ENCODE peak calls at places on chromosomes 5 and 9, in six cellular contexts. Q is fibroblast of villous mesenchyme, N is ovary, J is astrocyte of the cerebellum, X is AG09309, K is AG04450. R is an unnamed sample.

GRCh38 chr9:119009253-119009652 is 360.0 kb downstream of the BRINP1 start:
- DNase-seq in Q (peak; percentile 38), K (no peak), J (no peak), N (no peak), X (no peak), R (no peak)

GRCh38 chr9:113485761-113486115 is 22.2 kb downstream of the RGS3 start:
- DNase-seq in J (no peak), X (no peak), K (no peak), Q (no peak), N (no peak), R (no peak)

GRCh38 chr5:105952875-105953274 is 1717.9 kb downstream of the EFNA5 start:
- DNase-seq in Q (peak; percentile 52), X (no peak), J (peak; percentile 18), K (no peak), N (no peak), R (no peak)

GRCh38 chr5:175238326-175238725 is 205.7 kb downstream of the DRD1 start:
- DNase-seq in K (no peak), J (no peak), Q (no peak), X (no peak), N (no peak), R (no peak)

GRCh38 chr9:95505072-95505471 is 11.7 kb downstream of the PTCH1 start:
- DNase-seq in Q (no peak), X (no peak), K (no peak), N (no peak), J (no peak), R (no peak)

GRCh38 chr5:16628376-16628775 is 11.6 kb upstream of the RETREG1 start:
- DNase-seq in K (no peak), X (no peak), N (no peak), J (no peak), Q (peak; percentile 6), R (no peak)

GRCh38 chr5:168106008-168106761 is 185.3 kb upstream of the WWC1 start:
- DNase-seq in N (no peak), X (peak; percentile 80), Q (peak; percentile 18), J (no peak), K (no peak), R (peak; percentile 87)

GRCh38 chr9:115305543-115305942 is 187.6 kb upstream of the TNC start:
- DNase-seq in X (no peak), J (no peak), Q (no peak), N (no peak), K (no peak), R (no peak)

GRCh38 chr5:10557747-10558295 is 6.0 kb upstream of the ANKRD33B start:
- DNase-seq in K (no peak), X (no peak), N (no peak), J (no peak), Q (no peak), R (no peak)

GRCh38 chr9:122797316-122798033 is 2.4 kb upstream of the OR1K1 start:
- DNase-seq in N (no peak), K (no peak), Q (no peak), J (no peak), X (no peak), R (no peak)

GRCh38 chr5:78387468-78388153 is 27.2 kb downstream of the SCAMP1 start:
- DNase-seq in Q (no peak), N (no peak), X (no peak), K (no peak), J (no peak), R (no peak)

GRCh38 chr5:32217886-32218396 is 43.8 kb upstream of the GOLPH3 start:
- DNase-seq in X (no peak), J (no peak), K (no peak), N (no peak), Q (peak; percentile 25), R (no peak)

GRCh38 chr9:125145425-125145824 is 2.1 kb upstream of the SCAI start:
- DNase-seq in Q (peak; percentile 48), X (no peak), K (no peak), J (no peak), N (no peak), R (no peak)

GRCh38 chr5:179763215-179763945 is 30.4 kb upstream of the LTC4S start:
- DNase-seq in J (peak; percentile 78), X (peak; percentile 53), Q (peak; percentile 86), N (peak; percentile 55), K (peak; percentile 84), R (peak; percentile 49)

GRCh38 chr9:5629312-5630037 is 568 bp downstream of the RIC1 start:
- DNase-seq in X (no peak), N (no peak), K (no peak), Q (peak; percentile 36), J (no peak), R (no peak)

GRCh38 chr5:27083763-27084420 is 45.5 kb upstream of the CDH9 start:
- DNase-seq in K (no peak), Q (no peak), J (peak; percentile 32), X (no peak), N (no peak), R (no peak)

GRCh38 chr5:169592937-169593650 is 9.5 kb downstream of the SPDL1 start:
- DNase-seq in K (no peak), X (no peak), J (no peak), N (no peak), Q (no peak), R (no peak)

GRCh38 chr5:135544666-135545045 is 8.9 kb upstream of the NEUROG1 start:
- DNase-seq in J (no peak), X (no peak), Q (no peak), N (no peak), K (no peak), R (no peak)

GRCh38 chr9:131013015-131013755 is 4.2 kb downstream of the LAMC3 start:
- DNase-seq in K (no peak), Q (no peak), J (no peak), X (no peak), N (no peak), R (no peak)

GRCh38 chr5:75364571-75365280 is 27.7 kb downstream of the HMGCR start:
- DNase-seq in Q (no peak), K (no peak), N (no peak), X (no peak), J (no peak), R (no peak)

GRCh38 chr9:89609426-89610006 is 4.7 kb downstream of the GADD45G start:
- DNase-seq in Q (no peak), X (no peak), J (no peak), K (no peak), N (no peak), R (no peak)

GRCh38 chr5:81422671-81423070 is 28.7 kb upstream of the ACOT12 start:
- DNase-seq in Q (peak; percentile 93), N (no peak), K (peak; percentile 88), X (peak; percentile 74), J (peak; percentile 66), R (peak; percentile 15)

GRCh38 chr9:132730054-132731033 is 60.1 kb downstream of the GTF3C4 start:
- DNase-seq in K (no peak), J (no peak), N (no peak), Q (no peak), X (no peak), R (no peak)

GRCh38 chr9:37329576-37329975 is 92.9 kb upstream of the GRHPR start:
- DNase-seq in X (no peak), Q (peak; percentile 18), N (no peak), J (no peak), K (no peak), R (no peak)
- H3K4me3 ChIP-seq in X (no peak overlapping the region), Q (no peak overlapping the region), N (no peak overlapping the region), J (no peak overlapping the region), K (no peak overlapping the region), R (no peak overlapping the region)

GRCh38 chr5:176608142-176608705 is 1.7 kb downstream of the GPRIN1 start:
- DNase-seq in Q (no peak), K (no peak), N (no peak), J (no peak), X (no peak), R (no peak)

GRCh38 chr5:176609724-176610429 is at the start of gene GPRIN1:
- DNase-seq in X (no peak), K (no peak), J (no peak), N (no peak), Q (peak; percentile 39), R (no peak)

GRCh38 chr5:176606875-176607274 is 3.1 kb downstream of the GPRIN1 start:
- DNase-seq in Q (no peak), N (no peak), J (no peak), K (no peak), X (no peak), R (no peak)

GRCh38 chr5:176610430-176610763 is 441 bp upstream of the GPRIN1 start:
- DNase-seq in J (no peak), N (no peak), X (no peak), K (no peak), Q (no peak), R (no peak)

DNA sequence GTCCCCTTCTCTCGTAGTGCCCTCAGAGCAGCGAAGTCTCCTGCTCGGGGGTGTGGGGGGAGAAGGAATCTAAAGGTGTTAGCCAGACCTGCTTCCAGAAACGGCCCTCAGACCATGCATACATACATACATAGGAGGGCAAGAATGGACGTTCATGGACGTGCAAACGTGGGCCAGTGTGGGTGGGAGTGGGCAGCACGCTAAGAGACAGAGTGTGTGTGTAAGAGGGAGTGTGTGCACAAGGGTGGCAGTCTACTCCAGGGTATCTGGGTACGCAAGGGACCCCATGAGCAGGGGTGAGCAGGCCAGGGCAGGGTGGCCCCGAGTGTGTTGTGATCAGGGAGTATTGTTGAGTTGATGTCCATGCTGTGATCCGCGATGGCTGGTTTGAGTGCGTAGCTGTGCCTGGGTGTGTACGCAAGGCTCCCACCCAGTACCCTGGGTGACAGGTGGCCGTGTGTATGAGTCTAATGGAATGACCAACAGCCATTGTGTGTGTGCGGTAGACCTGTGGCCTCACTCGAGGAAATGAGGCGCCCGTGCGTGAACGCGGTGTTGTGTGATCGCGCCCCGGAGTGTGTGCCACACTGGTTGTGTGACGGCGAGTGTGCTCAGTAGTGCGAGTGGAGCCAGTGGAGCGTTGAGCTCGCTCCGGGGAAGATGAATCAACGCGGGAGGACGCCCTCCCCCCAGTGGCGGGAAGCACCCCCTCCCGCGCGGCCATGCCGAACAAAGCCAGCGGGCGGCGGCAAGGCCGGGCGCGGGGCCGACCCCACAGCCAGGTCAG is 826 bp downstream of the GPRIN1 start:
- DNase-seq in N (no peak), J (no peak), K (no peak), X (no peak), Q (no peak), R (no peak)
- TF ChIP-seq CTCF in N (no peak), J (no peak), K (no peak), X (no peak), Q (no peak), R (no peak)

GRCh38 chr9:136374183-136374575 is 710 bp upstream of the CARD9 start:
- DNase-seq in K (no peak), N (no peak), Q (no peak), J (no peak), X (no peak), R (no peak)

GRCh38 chr9:136370687-136371530 is 2.6 kb downstream of the CARD9 start:
- DNase-seq in J (no peak), X (no peak), N (no peak), Q (no peak), K (no peak), R (no peak)

GRCh38 chr9:136373300-136374182 is at the start of gene CARD9:
- DNase-seq in J (no peak), K (no peak), Q (peak; percentile 45), N (no peak), X (no peak), R (no peak)

GRCh38 chr9:136372006-136372405 is 1.5 kb downstream of the CARD9 start:
- DNase-seq in N (no peak), J (no peak), K (no peak), X (no peak), Q (no peak), R (no peak)

GRCh38 chr9:136372561-136373299 is 739 bp downstream of the CARD9 start:
- DNase-seq in N (peak; percentile 52), J (peak; percentile 8), K (peak; percentile 75), X (no peak), Q (peak; percentile 90), R (no peak)
- H3K4me3 ChIP-seq in N (no peak overlapping the region), J (no peak overlapping the region), K (no peak overlapping the region), X (no peak overlapping the region), Q (peak overlapping the region; percentile 39), R (no peak overlapping the region)

GRCh38 chr5:71658916-71659661 is 60.0 kb upstream of the CARTPT start:
- DNase-seq in J (no peak), K (no peak), X (no peak), N (no peak), Q (peak; percentile 2), R (no peak)
- TF ChIP-seq CTCF in J (no peak), K (no peak), X (no peak), N (no peak), Q (no peak), R (peak; percentile 29)